ENCODE peak calls at places on chromosome 16, in four cellular contexts. One of them, this sample, is unnamed.

GRCh38 chr16:630024-630814 is 566 bp upstream of the WFIKKN1 start:
- DNase-seq in stimulated activated CD8-positive, alpha-beta memory T cell treated with anti-CD3 and anti-CD28 coated beads, Interleukin-4, amount 100 ng/mL, for 24 hours: no peak
- DNase-seq in right cardiac atrium: no peak
- DNase-seq in activated CD4-positive, alpha-beta memory T cell treated with anti-CD3 and anti-CD28 coated beads, Interleukin-2, amount 10 ng/mL, durations not matched to agents 7 days and 5 days: no peak
- DNase-seq in this sample: no peak

GRCh38 chr16:727291-727977 is 528 bp downstream of the HAGHL start:
- DNase-seq in stimulated activated CD8-positive, alpha-beta memory T cell treated with anti-CD3 and anti-CD28 coated beads, Interleukin-4, amount 100 ng/mL, for 24 hours: no peak
- DNase-seq in right cardiac atrium: no peak
- DNase-seq in activated CD4-positive, alpha-beta memory T cell treated with anti-CD3 and anti-CD28 coated beads, Interleukin-2, amount 10 ng/mL, durations not matched to agents 7 days and 5 days: peak; percentile 46
- DNase-seq in this sample: no peak

GRCh38 chr16:11078812-11079459 is 134.6 kb downstream of the CLEC16A start:
- DNase-seq in stimulated activated CD8-positive, alpha-beta memory T cell treated with anti-CD3 and anti-CD28 coated beads, Interleukin-4, amount 100 ng/mL, for 24 hours: no peak
- DNase-seq in right cardiac atrium: peak; percentile 30
- DNase-seq in activated CD4-positive, alpha-beta memory T cell treated with anti-CD3 and anti-CD28 coated beads, Interleukin-2, amount 10 ng/mL, durations not matched to agents 7 days and 5 days: no peak
- DNase-seq in this sample: no peak

GRCh38 chr16:17258848-17259713 is 211.7 kb downstream of the XYLT1 start:
- DNase-seq in stimulated activated CD8-positive, alpha-beta memory T cell treated with anti-CD3 and anti-CD28 coated beads, Interleukin-4, amount 100 ng/mL, for 24 hours: no peak
- DNase-seq in right cardiac atrium: no peak
- DNase-seq in activated CD4-positive, alpha-beta memory T cell treated with anti-CD3 and anti-CD28 coated beads, Interleukin-2, amount 10 ng/mL, durations not matched to agents 7 days and 5 days: peak; percentile 19
- DNase-seq in this sample: no peak

GRCh38 chr16:65116216-65116615 is 5.6 kb downstream of the CDH11 start:
- DNase-seq in stimulated activated CD8-positive, alpha-beta memory T cell treated with anti-CD3 and anti-CD28 coated beads, Interleukin-4, amount 100 ng/mL, for 24 hours: no peak
- DNase-seq in right cardiac atrium: no peak
- DNase-seq in activated CD4-positive, alpha-beta memory T cell treated with anti-CD3 and anti-CD28 coated beads, Interleukin-2, amount 10 ng/mL, durations not matched to agents 7 days and 5 days: no peak
- DNase-seq in this sample: no peak

GRCh38 chr16:81808933-81809480 is 29.9 kb downstream of the PLCG2 start:
- DNase-seq in stimulated activated CD8-positive, alpha-beta memory T cell treated with anti-CD3 and anti-CD28 coated beads, Interleukin-4, amount 100 ng/mL, for 24 hours: no peak
- DNase-seq in right cardiac atrium: no peak
- DNase-seq in activated CD4-positive, alpha-beta memory T cell treated with anti-CD3 and anti-CD28 coated beads, Interleukin-2, amount 10 ng/mL, durations not matched to agents 7 days and 5 days: peak; percentile 37
- DNase-seq in this sample: no peak

GRCh38 chr16:46757339-46758050 is 9.4 kb upstream of the MYLK3 start:
- DNase-seq in stimulated activated CD8-positive, alpha-beta memory T cell treated with anti-CD3 and anti-CD28 coated beads, Interleukin-4, amount 100 ng/mL, for 24 hours: no peak
- DNase-seq in right cardiac atrium: peak; percentile 70
- DNase-seq in activated CD4-positive, alpha-beta memory T cell treated with anti-CD3 and anti-CD28 coated beads, Interleukin-2, amount 10 ng/mL, durations not matched to agents 7 days and 5 days: no peak
- DNase-seq in this sample: peak; percentile 90

GRCh38 chr16:55503726-55504553 is 4.9 kb upstream of the LPCAT2 start:
- DNase-seq in stimulated activated CD8-positive, alpha-beta memory T cell treated with anti-CD3 and anti-CD28 coated beads, Interleukin-4, amount 100 ng/mL, for 24 hours: no peak
- DNase-seq in right cardiac atrium: no peak
- DNase-seq in activated CD4-positive, alpha-beta memory T cell treated with anti-CD3 and anti-CD28 coated beads, Interleukin-2, amount 10 ng/mL, durations not matched to agents 7 days and 5 days: no peak
- DNase-seq in this sample: no peak

GRCh38 chr16:82643936-82644630 is 17.3 kb downstream of the CDH13 start:
- DNase-seq in stimulated activated CD8-positive, alpha-beta memory T cell treated with anti-CD3 and anti-CD28 coated beads, Interleukin-4, amount 100 ng/mL, for 24 hours: no peak
- DNase-seq in right cardiac atrium: no peak
- DNase-seq in activated CD4-positive, alpha-beta memory T cell treated with anti-CD3 and anti-CD28 coated beads, Interleukin-2, amount 10 ng/mL, durations not matched to agents 7 days and 5 days: no peak
- DNase-seq in this sample: no peak

GRCh38 chr16:4694664-4695451 is 1.5 kb downstream of the NUDT16L1 start:
- DNase-seq in stimulated activated CD8-positive, alpha-beta memory T cell treated with anti-CD3 and anti-CD28 coated beads, Interleukin-4, amount 100 ng/mL, for 24 hours: no peak
- DNase-seq in right cardiac atrium: peak; percentile 58
- DNase-seq in activated CD4-positive, alpha-beta memory T cell treated with anti-CD3 and anti-CD28 coated beads, Interleukin-2, amount 10 ng/mL, durations not matched to agents 7 days and 5 days: no peak
- DNase-seq in this sample: peak; percentile 75

GRCh38 chr16:12387311-12387710 is 410.8 kb downstream of the SNX29 start:
- DNase-seq in stimulated activated CD8-positive, alpha-beta memory T cell treated with anti-CD3 and anti-CD28 coated beads, Interleukin-4, amount 100 ng/mL, for 24 hours: no peak
- DNase-seq in right cardiac atrium: no peak
- DNase-seq in activated CD4-positive, alpha-beta memory T cell treated with anti-CD3 and anti-CD28 coated beads, Interleukin-2, amount 10 ng/mL, durations not matched to agents 7 days and 5 days: no peak
- DNase-seq in this sample: no peak

GRCh38 chr16:29809850-29810698 is 1.9 kb upstream of the PRRT2 start:
- DNase-seq in stimulated activated CD8-positive, alpha-beta memory T cell treated with anti-CD3 and anti-CD28 coated beads, Interleukin-4, amount 100 ng/mL, for 24 hours: no peak
- DNase-seq in right cardiac atrium: no peak
- DNase-seq in activated CD4-positive, alpha-beta memory T cell treated with anti-CD3 and anti-CD28 coated beads, Interleukin-2, amount 10 ng/mL, durations not matched to agents 7 days and 5 days: peak; percentile 55
- DNase-seq in this sample: peak; percentile 45

GRCh38 chr16:88533945-88534641 is 36.1 kb upstream of the ZC3H18 start:
- DNase-seq in stimulated activated CD8-positive, alpha-beta memory T cell treated with anti-CD3 and anti-CD28 coated beads, Interleukin-4, amount 100 ng/mL, for 24 hours: peak; percentile 73
- DNase-seq in right cardiac atrium: peak; percentile 76
- DNase-seq in activated CD4-positive, alpha-beta memory T cell treated with anti-CD3 and anti-CD28 coated beads, Interleukin-2, amount 10 ng/mL, durations not matched to agents 7 days and 5 days: peak; percentile 75
- DNase-seq in this sample: peak; percentile 91

GRCh38 chr16:66881014-66881417 is 701 bp downstream of the PDP2 start:
- DNase-seq in stimulated activated CD8-positive, alpha-beta memory T cell treated with anti-CD3 and anti-CD28 coated beads, Interleukin-4, amount 100 ng/mL, for 24 hours: no peak
- DNase-seq in right cardiac atrium: no peak
- DNase-seq in activated CD4-positive, alpha-beta memory T cell treated with anti-CD3 and anti-CD28 coated beads, Interleukin-2, amount 10 ng/mL, durations not matched to agents 7 days and 5 days: no peak
- DNase-seq in this sample: no peak

GRCh38 chr16:10971560-10971961 is 27.2 kb downstream of the CLEC16A start:
- DNase-seq in stimulated activated CD8-positive, alpha-beta memory T cell treated with anti-CD3 and anti-CD28 coated beads, Interleukin-4, amount 100 ng/mL, for 24 hours: no peak
- DNase-seq in right cardiac atrium: peak; percentile 32
- DNase-seq in activated CD4-positive, alpha-beta memory T cell treated with anti-CD3 and anti-CD28 coated beads, Interleukin-2, amount 10 ng/mL, durations not matched to agents 7 days and 5 days: peak; percentile 50
- DNase-seq in this sample: no peak

GRCh38 chr16:70665806-70666735 is 19.7 kb downstream of the IL34 start:
- DNase-seq in stimulated activated CD8-positive, alpha-beta memory T cell treated with anti-CD3 and anti-CD28 coated beads, Interleukin-4, amount 100 ng/mL, for 24 hours: no peak
- DNase-seq in right cardiac atrium: no peak
- DNase-seq in activated CD4-positive, alpha-beta memory T cell treated with anti-CD3 and anti-CD28 coated beads, Interleukin-2, amount 10 ng/mL, durations not matched to agents 7 days and 5 days: no peak
- DNase-seq in this sample: no peak

GRCh38 chr16:50235581-50235980 is 30.8 kb upstream of the ADCY7 start:
- DNase-seq in stimulated activated CD8-positive, alpha-beta memory T cell treated with anti-CD3 and anti-CD28 coated beads, Interleukin-4, amount 100 ng/mL, for 24 hours: no peak
- DNase-seq in right cardiac atrium: no peak
- DNase-seq in activated CD4-positive, alpha-beta memory T cell treated with anti-CD3 and anti-CD28 coated beads, Interleukin-2, amount 10 ng/mL, durations not matched to agents 7 days and 5 days: no peak
- DNase-seq in this sample: no peak

GRCh38 chr16:84600343-84601229 is 17.3 kb downstream of the COTL1 start:
- DNase-seq in stimulated activated CD8-positive, alpha-beta memory T cell treated with anti-CD3 and anti-CD28 coated beads, Interleukin-4, amount 100 ng/mL, for 24 hours: no peak
- DNase-seq in right cardiac atrium: no peak
- DNase-seq in activated CD4-positive, alpha-beta memory T cell treated with anti-CD3 and anti-CD28 coated beads, Interleukin-2, amount 10 ng/mL, durations not matched to agents 7 days and 5 days: peak; percentile 48
- DNase-seq in this sample: no peak

GRCh38 chr16:48381201-48381600 is 4.0 kb downstream of the SIAH1 start:
- DNase-seq in stimulated activated CD8-positive, alpha-beta memory T cell treated with anti-CD3 and anti-CD28 coated beads, Interleukin-4, amount 100 ng/mL, for 24 hours: no peak
- DNase-seq in right cardiac atrium: no peak
- DNase-seq in activated CD4-positive, alpha-beta memory T cell treated with anti-CD3 and anti-CD28 coated beads, Interleukin-2, amount 10 ng/mL, durations not matched to agents 7 days and 5 days: no peak
- DNase-seq in this sample: no peak

GRCh38 chr16:67811899-67812298 is 5.2 kb downstream of the TSNAXIP1 start:
- DNase-seq in stimulated activated CD8-positive, alpha-beta memory T cell treated with anti-CD3 and anti-CD28 coated beads, Interleukin-4, amount 100 ng/mL, for 24 hours: no peak
- DNase-seq in right cardiac atrium: no peak
- DNase-seq in activated CD4-positive, alpha-beta memory T cell treated with anti-CD3 and anti-CD28 coated beads, Interleukin-2, amount 10 ng/mL, durations not matched to agents 7 days and 5 days: no peak
- DNase-seq in this sample: no peak

GRCh38 chr16:79429276-79430128 is 171.0 kb downstream of the MAF start:
- DNase-seq in stimulated activated CD8-positive, alpha-beta memory T cell treated with anti-CD3 and anti-CD28 coated beads, Interleukin-4, amount 100 ng/mL, for 24 hours: no peak
- DNase-seq in right cardiac atrium: no peak
- DNase-seq in activated CD4-positive, alpha-beta memory T cell treated with anti-CD3 and anti-CD28 coated beads, Interleukin-2, amount 10 ng/mL, durations not matched to agents 7 days and 5 days: no peak
- DNase-seq in this sample: no peak

GRCh38 chr16:87178177-87178863 is 138.9 kb downstream of the C16orf95 start:
- DNase-seq in stimulated activated CD8-positive, alpha-beta memory T cell treated with anti-CD3 and anti-CD28 coated beads, Interleukin-4, amount 100 ng/mL, for 24 hours: no peak
- DNase-seq in right cardiac atrium: no peak
- DNase-seq in activated CD4-positive, alpha-beta memory T cell treated with anti-CD3 and anti-CD28 coated beads, Interleukin-2, amount 10 ng/mL, durations not matched to agents 7 days and 5 days: no peak
- DNase-seq in this sample: no peak

GRCh38 chr16:64991011-64991410 is 130.9 kb downstream of the CDH11 start:
- DNase-seq in stimulated activated CD8-positive, alpha-beta memory T cell treated with anti-CD3 and anti-CD28 coated beads, Interleukin-4, amount 100 ng/mL, for 24 hours: no peak
- DNase-seq in right cardiac atrium: no peak
- DNase-seq in activated CD4-positive, alpha-beta memory T cell treated with anti-CD3 and anti-CD28 coated beads, Interleukin-2, amount 10 ng/mL, durations not matched to agents 7 days and 5 days: no peak
- DNase-seq in this sample: no peak

GRCh38 chr16:89303604-89304003 is 86.1 kb downstream of the ZNF778 start:
- DNase-seq in stimulated activated CD8-positive, alpha-beta memory T cell treated with anti-CD3 and anti-CD28 coated beads, Interleukin-4, amount 100 ng/mL, for 24 hours: no peak
- DNase-seq in right cardiac atrium: no peak
- DNase-seq in activated CD4-positive, alpha-beta memory T cell treated with anti-CD3 and anti-CD28 coated beads, Interleukin-2, amount 10 ng/mL, durations not matched to agents 7 days and 5 days: no peak
- DNase-seq in this sample: peak; percentile 26

GRCh38 chr16:11843861-11844260 is 7.5 kb downstream of the RSL1D1 start:
- DNase-seq in stimulated activated CD8-positive, alpha-beta memory T cell treated with anti-CD3 and anti-CD28 coated beads, Interleukin-4, amount 100 ng/mL, for 24 hours: no peak
- DNase-seq in right cardiac atrium: no peak
- DNase-seq in activated CD4-positive, alpha-beta memory T cell treated with anti-CD3 and anti-CD28 coated beads, Interleukin-2, amount 10 ng/mL, durations not matched to agents 7 days and 5 days: no peak
- DNase-seq in this sample: no peak

GRCh38 chr16:25023541-25023940 is 8.4 kb upstream of the ARHGAP17 start:
- DNase-seq in stimulated activated CD8-positive, alpha-beta memory T cell treated with anti-CD3 and anti-CD28 coated beads, Interleukin-4, amount 100 ng/mL, for 24 hours: no peak
- DNase-seq in right cardiac atrium: no peak
- DNase-seq in activated CD4-positive, alpha-beta memory T cell treated with anti-CD3 and anti-CD28 coated beads, Interleukin-2, amount 10 ng/mL, durations not matched to agents 7 days and 5 days: no peak
- DNase-seq in this sample: no peak

GRCh38 chr16:88681709-88682451 is 4.4 kb downstream of the SNAI3 start:
- DNase-seq in stimulated activated CD8-positive, alpha-beta memory T cell treated with anti-CD3 and anti-CD28 coated beads, Interleukin-4, amount 100 ng/mL, for 24 hours: no peak
- DNase-seq in right cardiac atrium: no peak
- DNase-seq in activated CD4-positive, alpha-beta memory T cell treated with anti-CD3 and anti-CD28 coated beads, Interleukin-2, amount 10 ng/mL, durations not matched to agents 7 days and 5 days: peak; percentile 77
- DNase-seq in this sample: peak; percentile 69

GRCh38 chr16:27724491-27724878 is 174.5 kb downstream of the KATNIP start:
- DNase-seq in stimulated activated CD8-positive, alpha-beta memory T cell treated with anti-CD3 and anti-CD28 coated beads, Interleukin-4, amount 100 ng/mL, for 24 hours: no peak
- DNase-seq in right cardiac atrium: peak; percentile 33
- DNase-seq in activated CD4-positive, alpha-beta memory T cell treated with anti-CD3 and anti-CD28 coated beads, Interleukin-2, amount 10 ng/mL, durations not matched to agents 7 days and 5 days: no peak
- DNase-seq in this sample: peak; percentile 52

GRCh38 chr16:83878838-83879237 is 20.1 kb upstream of the MLYCD start:
- DNase-seq in stimulated activated CD8-positive, alpha-beta memory T cell treated with anti-CD3 and anti-CD28 coated beads, Interleukin-4, amount 100 ng/mL, for 24 hours: no peak
- DNase-seq in right cardiac atrium: no peak
- DNase-seq in activated CD4-positive, alpha-beta memory T cell treated with anti-CD3 and anti-CD28 coated beads, Interleukin-2, amount 10 ng/mL, durations not matched to agents 7 days and 5 days: no peak
- DNase-seq in this sample: no peak

GRCh38 chr16:49854227-49855203 is 1.4 kb downstream of the ZNF423 start:
- DNase-seq in stimulated activated CD8-positive, alpha-beta memory T cell treated with anti-CD3 and anti-CD28 coated beads, Interleukin-4, amount 100 ng/mL, for 24 hours: no peak
- DNase-seq in right cardiac atrium: peak; percentile 63
- DNase-seq in activated CD4-positive, alpha-beta memory T cell treated with anti-CD3 and anti-CD28 coated beads, Interleukin-2, amount 10 ng/mL, durations not matched to agents 7 days and 5 days: no peak
- DNase-seq in this sample: peak; percentile 69

GRCh38 chr16:89033304-89033703 is 56.3 kb upstream of the CBFA2T3 start:
- DNase-seq in stimulated activated CD8-positive, alpha-beta memory T cell treated with anti-CD3 and anti-CD28 coated beads, Interleukin-4, amount 100 ng/mL, for 24 hours: no peak
- DNase-seq in right cardiac atrium: peak; percentile 1
- DNase-seq in activated CD4-positive, alpha-beta memory T cell treated with anti-CD3 and anti-CD28 coated beads, Interleukin-2, amount 10 ng/mL, durations not matched to agents 7 days and 5 days: no peak
- DNase-seq in this sample: no peak

GRCh38 chr16:489606-490005 is 37.9 kb upstream of the CAPN15 start:
- DNase-seq in stimulated activated CD8-positive, alpha-beta memory T cell treated with anti-CD3 and anti-CD28 coated beads, Interleukin-4, amount 100 ng/mL, for 24 hours: no peak
- DNase-seq in right cardiac atrium: no peak
- DNase-seq in activated CD4-positive, alpha-beta memory T cell treated with anti-CD3 and anti-CD28 coated beads, Interleukin-2, amount 10 ng/mL, durations not matched to agents 7 days and 5 days: no peak
- DNase-seq in this sample: no peak

GRCh38 chr16:13866073-13866472 is 53.9 kb upstream of the ERCC4 start:
- DNase-seq in stimulated activated CD8-positive, alpha-beta memory T cell treated with anti-CD3 and anti-CD28 coated beads, Interleukin-4, amount 100 ng/mL, for 24 hours: no peak
- DNase-seq in right cardiac atrium: peak; percentile 82
- DNase-seq in activated CD4-positive, alpha-beta memory T cell treated with anti-CD3 and anti-CD28 coated beads, Interleukin-2, amount 10 ng/mL, durations not matched to agents 7 days and 5 days: peak; percentile 36
- DNase-seq in this sample: peak; percentile 72

GRCh38 chr16:48323783-48324775 is 61.1 kb downstream of the SIAH1 start:
- DNase-seq in stimulated activated CD8-positive, alpha-beta memory T cell treated with anti-CD3 and anti-CD28 coated beads, Interleukin-4, amount 100 ng/mL, for 24 hours: no peak
- DNase-seq in right cardiac atrium: no peak
- DNase-seq in activated CD4-positive, alpha-beta memory T cell treated with anti-CD3 and anti-CD28 coated beads, Interleukin-2, amount 10 ng/mL, durations not matched to agents 7 days and 5 days: no peak
- DNase-seq in this sample: no peak

GRCh38 chr16:81318711-81319110 is 3.9 kb downstream of the GAN start:
- DNase-seq in stimulated activated CD8-positive, alpha-beta memory T cell treated with anti-CD3 and anti-CD28 coated beads, Interleukin-4, amount 100 ng/mL, for 24 hours: no peak
- DNase-seq in right cardiac atrium: no peak
- DNase-seq in activated CD4-positive, alpha-beta memory T cell treated with anti-CD3 and anti-CD28 coated beads, Interleukin-2, amount 10 ng/mL, durations not matched to agents 7 days and 5 days: no peak
- DNase-seq in this sample: no peak

GRCh38 chr16:25771812-25772568 is 80.2 kb downstream of the HS3ST4 start:
- DNase-seq in stimulated activated CD8-positive, alpha-beta memory T cell treated with anti-CD3 and anti-CD28 coated beads, Interleukin-4, amount 100 ng/mL, for 24 hours: no peak
- DNase-seq in right cardiac atrium: no peak
- DNase-seq in activated CD4-positive, alpha-beta memory T cell treated with anti-CD3 and anti-CD28 coated beads, Interleukin-2, amount 10 ng/mL, durations not matched to agents 7 days and 5 days: no peak
- DNase-seq in this sample: no peak

GRCh38 chr16:67242138-67242730 is 5.0 kb downstream of the FHOD1 start:
- DNase-seq in stimulated activated CD8-positive, alpha-beta memory T cell treated with anti-CD3 and anti-CD28 coated beads, Interleukin-4, amount 100 ng/mL, for 24 hours: no peak
- DNase-seq in right cardiac atrium: peak; percentile 20
- DNase-seq in activated CD4-positive, alpha-beta memory T cell treated with anti-CD3 and anti-CD28 coated beads, Interleukin-2, amount 10 ng/mL, durations not matched to agents 7 days and 5 days: no peak
- DNase-seq in this sample: peak; percentile 35